ENCODE peak calls at places on chromosomes 3 and 15, in six cellular contexts. E is central memory CD4-positive, alpha-beta T cell; X is NB4; D is Peyer's patch; A is A549; Z is stimulated activated CD4-positive, alpha-beta T cell treated with anti-CD3 and anti-CD28 coated beads, Interleukin-15, amount 100 ng/mL, for 24 hours. B is an unnamed sample.
A peak's percentile ranks its signal among the peaks of the same experiment; 100 is the strongest.

GRCh38 chr3:81244196-81244595 is 517.2 kb downstream of the GBE1 start:
- DNase-seq in X (no peak), E (no peak), D (no peak), A (no peak), Z (no peak), B (no peak)

GRCh38 chr3:150035910-150036661 is 65.4 kb upstream of the PFN2 start:
- DNase-seq in E (no peak), Z (no peak), A (no peak), X (no peak), D (no peak), B (no peak)

GRCh38 chr3:101819649-101820202 is 29.6 kb upstream of the NFKBIZ start:
- DNase-seq in E (no peak), Z (no peak), X (no peak), D (no peak), A (no peak), B (no peak)

GRCh38 chr3:71066356-71066755 is 517.2 kb downstream of the FOXP1 start:
- DNase-seq in X (peak; percentile 61), A (no peak), D (no peak), Z (peak; percentile 43), E (peak; percentile 55), B (no peak)

GRCh38 chr3:4949659-4950058 is 29.6 kb upstream of the BHLHE40 start:
- DNase-seq in X (no peak), A (no peak), D (no peak), E (no peak), Z (no peak), B (no peak)

GRCh38 chr15:57559875-57560274 is 31.8 kb upstream of the MYZAP start:
- DNase-seq in D (peak; percentile 46), E (peak; percentile 38), A (peak; percentile 69), Z (peak; percentile 81), X (peak; percentile 58), B (peak; percentile 73)

GRCh38 chr3:172513488-172513887 is 9.7 kb downstream of the TNFSF10 start:
- DNase-seq in Z (no peak), E (no peak), A (no peak), D (no peak), X (no peak), B (no peak)

GRCh38 chr3:34185301-34185700 is 386.9 kb downstream of the PDCD6IP start:
- DNase-seq in E (no peak), D (peak; percentile 38), X (no peak), A (no peak), Z (no peak), B (no peak)

GRCh38 chr15:32861741-32862140 is 143.9 kb downstream of the GREM1 start:
- DNase-seq in X (peak; percentile 59), D (peak; percentile 39), Z (no peak), E (no peak), A (no peak), B (no peak)

GRCh38 chr3:99972380-99973104 is 141.8 kb downstream of the FILIP1L start:
- DNase-seq in D (no peak), X (no peak), A (no peak), E (no peak), Z (no peak), B (no peak)

GRCh38 chr3:53974314-53974713 is 82.7 kb upstream of the SELENOK start:
- DNase-seq in E (no peak), X (no peak), A (no peak), Z (no peak), D (no peak), B (no peak)

GRCh38 chr3:21484323-21485154 is 266.5 kb downstream of the ZNF385D start:
- DNase-seq in D (no peak), Z (peak; percentile 8), X (peak; percentile 77), A (peak; percentile 59), E (no peak), B (no peak)

GRCh38 chr15:88912500-88912921 is 668 bp downstream of the MFGE8 start:
- DNase-seq in E (no peak), D (no peak), X (no peak), Z (no peak), A (no peak), B (no peak)

GRCh38 chr15:91652610-91653207 is 200.8 kb upstream of the SLCO3A1 start:
- DNase-seq in D (no peak), E (no peak), A (no peak), Z (no peak), X (peak; percentile 31), B (no peak)

GRCh38 chr3:13193320-13194284 is 120.4 kb upstream of the IQSEC1 start:
- DNase-seq in E (no peak), X (no peak), Z (no peak), A (no peak), D (no peak), B (no peak)

GRCh38 chr3:131914090-131914691 is 120.6 kb downstream of the CPNE4 start:
- DNase-seq in D (no peak), A (no peak), E (no peak), Z (no peak), X (no peak), B (no peak)

GRCh38 chr15:40044717-40045571 is 6.0 kb upstream of the SRP14 start:
- DNase-seq in E (peak; percentile 70), X (peak; percentile 88), A (peak; percentile 78), Z (peak; percentile 92), D (peak; percentile 91), B (peak; percentile 77)

GRCh38 chr15:56723787-56724186 is 9.5 kb downstream of the ZNF280D start:
- DNase-seq in Z (no peak), E (no peak), X (no peak), A (no peak), D (no peak), B (no peak)

GRCh38 chr3:165669967-165670366 is 167.3 kb downstream of the BCHE start:
- DNase-seq in A (no peak), D (no peak), E (no peak), X (no peak), Z (no peak), B (no peak)

GRCh38 chr15:72271895-72272212 is 500 bp downstream of the PARP6 start:
- DNase-seq in A (peak; percentile 27), X (peak; percentile 36), D (no peak), E (no peak), Z (peak; percentile 34), B (no peak)

GRCh38 chr3:13666227-13666619 is 117.3 kb downstream of the FBLN2 start:
- DNase-seq in X (no peak), E (no peak), A (no peak), D (no peak), Z (no peak), B (no peak)

GRCh38 chr3:99965077-99965476 is 147.4 kb downstream of the CMSS1 start:
- DNase-seq in A (no peak), E (no peak), X (no peak), D (no peak), Z (no peak), B (no peak)

GRCh38 chr15:36778516-36778915 is 199.1 kb downstream of the CDIN1 start:
- DNase-seq in E (no peak), A (no peak), Z (no peak), D (no peak), X (no peak), B (no peak)

GRCh38 chr3:40166997-40167396 is 142.5 kb upstream of the EIF1B start:
- DNase-seq in Z (no peak), A (no peak), E (no peak), D (no peak), X (no peak), B (no peak)

GRCh38 chr3:168531116-168531515 is 435.4 kb upstream of the GOLIM4 start:
- DNase-seq in Z (no peak), X (no peak), D (no peak), A (no peak), E (no peak), B (no peak)

GRCh38 chr15:79002631-79003030 is 57.8 kb upstream of the CTSH start:
- DNase-seq in A (no peak), D (no peak), X (peak; percentile 56), Z (no peak), E (no peak), B (no peak)

GRCh38 chr3:51559266-51559907 is 20.9 kb downstream of the RAD54L2 start:
- DNase-seq in A (no peak), X (no peak), D (no peak), E (no peak), Z (no peak), B (no peak)

GRCh38 chr15:68314563-68314962 is 37.0 kb downstream of the FEM1B start:
- DNase-seq in E (no peak), X (no peak), Z (no peak), D (no peak), A (no peak), B (no peak)

GRCh38 chr15:68407141-68407885 is 24.6 kb downstream of the ITGA11 start:
- DNase-seq in X (no peak), Z (no peak), D (no peak), E (no peak), A (no peak), B (no peak)

B was measured in activated CD4-positive, alpha-beta T cell treated with anti-CD3 and anti-CD28 coated beads for 24 hours.